ENCODE peak calls at places on chromosomes 11 and 22, in ten cellular contexts. Q is body of pancreas; G is Peyer's patch; H is activated CD4-positive, CD25-positive, alpha-beta regulatory T cell treated with anti-CD3 and anti-CD28 coated beads, Interleukin-2, amount 50 U/mL, for 72 hours; J is activated CD4-positive, alpha-beta T cell treated with anti-CD3 and anti-CD28 coated beads, Interleukin-2, amount 50 U/mL, for 24 hours; R is colonic mucosa; A is cardiac fibroblast; Y is activated CD8-positive, alpha-beta memory T cell treated with anti-CD3 and anti-CD28 coated beads, Interleukin-2, amount 50 U/mL, for 48 hours; Z is ovary; F is effector memory CD8-positive, alpha-beta T cell. B is an unnamed sample.

GRCh38 chr11:77075425-77075905 is 8.7 kb downstream of the CAPN5 start:
- DNase-seq in Q (no peak), G (peak), H (no peak), J (no peak), R (peak), A (no peak), Y (no peak), Z (no peak), F (no peak), B (peak)

GRCh38 chr22:19983701-19984100 is 32.9 kb downstream of the ARVCF start:
- DNase-seq in Q (no peak), G (no peak), H (no peak), J (no peak), R (no peak), A (no peak), Y (no peak), Z (no peak), F (no peak), B (no peak)

GRCh38 chr11:131760191-131760951 is 390.0 kb downstream of the NTM start:
- DNase-seq in Q (no peak), G (no peak), H (no peak), J (no peak), R (no peak), A (peak), Y (no peak), Z (no peak), F (no peak), B (no peak)

GRCh38 chr22:37260939-37261338 is 16.9 kb upstream of the RAC2 start:
- DNase-seq in Q (peak), G (peak), H (peak), J (no peak), R (peak), A (peak), Y (peak), Z (peak), F (peak), B (peak)

GRCh38 chr22:25869771-25870170 is 127.8 kb downstream of the MYO18B start:
- DNase-seq in Q (no peak), G (no peak), H (no peak), J (no peak), R (no peak), A (no peak), Y (no peak), Z (no peak), F (no peak), B (no peak)

GRCh38 chr11:73271936-73272679 is at the start of gene P2RY6:
- DNase-seq in Q (no peak), G (peak), H (peak), J (no peak), R (no peak), A (peak), Y (no peak), Z (no peak), F (no peak), B (peak)

GRCh38 chr11:23391031-23391430 is 530.8 kb upstream of the CCDC179 start:
- DNase-seq in Q (no peak), G (no peak), H (no peak), J (no peak), R (no peak), A (no peak), Y (no peak), Z (no peak), F (no peak), B (no peak)

GRCh38 chr11:18046116-18046777 is at the start of gene TPH1:
- DNase-seq in Q (peak), G (peak), H (no peak), J (no peak), R (peak), A (peak), Y (no peak), Z (peak), F (no peak), B (peak)

GRCh38 chr11:103537904-103538502 is 428.8 kb downstream of the DYNC2H1 start:
- DNase-seq in Q (no peak), G (no peak), H (no peak), J (no peak), R (no peak), A (peak), Y (no peak), Z (no peak), F (no peak), B (peak)

GRCh38 chr11:117786099-117786870 is 10.7 kb downstream of the DSCAML1 start:
- DNase-seq in Q (no peak), G (no peak), H (no peak), J (no peak), R (no peak), A (no peak), Y (no peak), Z (no peak), F (no peak), B (peak)

GRCh38 chr11:33724644-33725035 is 11.6 kb downstream of the CD59 start:
- DNase-seq in Q (no peak), G (peak), H (no peak), J (no peak), R (no peak), A (peak), Y (no peak), Z (no peak), F (no peak), B (no peak)

GRCh38 chr11:44007746-44008501 is 39.9 kb upstream of the ACCSL start:
- DNase-seq in Q (no peak), G (peak), H (no peak), J (no peak), R (peak), A (no peak), Y (peak), Z (peak), F (no peak), B (no peak)

GRCh38 chr11:111849631-111850030 is 21.8 kb downstream of the ALG9 start:
- DNase-seq in Q (no peak), G (no peak), H (no peak), J (no peak), R (no peak), A (no peak), Y (no peak), Z (no peak), F (no peak), B (no peak)

GRCh38 chr22:50482107-50483074 is 1.0 kb downstream of the ADM2 start:
- DNase-seq in Q (peak), G (peak), H (no peak), J (no peak), R (no peak), A (no peak), Y (no peak), Z (no peak), F (no peak), B (no peak)

GRCh38 chr11:73143126-73143838 is 1.2 kb upstream of the FCHSD2 start:
- DNase-seq in Q (peak), G (peak), H (no peak), J (no peak), R (peak), A (peak), Y (no peak), Z (peak), F (no peak), B (peak)

GRCh38 chr22:20508815-20509271 is 1.4 kb downstream of the MED15 start:
- DNase-seq in Q (no peak), G (no peak), H (no peak), J (no peak), R (no peak), A (no peak), Y (no peak), Z (no peak), F (no peak), B (no peak)

GRCh38 chr22:49647346-49648026 is 180.2 kb downstream of the BRD1 start:
- DNase-seq in Q (no peak), G (no peak), H (no peak), J (no peak), R (no peak), A (no peak), Y (no peak), Z (no peak), F (no peak), B (peak)

GRCh38 chr22:21713428-21714058 is 22.1 kb downstream of the YPEL1 start:
- DNase-seq in Q (no peak), G (no peak), H (no peak), J (no peak), R (no peak), A (no peak), Y (no peak), Z (no peak), F (no peak), B (no peak)

B was measured in Caco-2.